ENCODE peak calls at places on chromosomes 11 and 22, in seven cellular contexts. P is prostate gland; D is colonic mucosa; K is K562; B is CD8-positive, alpha-beta T cell; G is left lung; L is fibroblast of lung. F is an unnamed sample. For H3K9me3, the result is how much of the 10 kb centered on the place peaks cover.

GRCh38 chr22:32058656-32059280 is 15.7 kb downstream of the SLC5A1 start:
- DNase-seq in P (no peak), D (no peak), K (no peak), B (no peak), G (no peak), L (no peak), F (no peak)

GRCh38 chr11:1963864-1964263 is 16.7 kb downstream of the MRPL23 start:
- DNase-seq in P (no peak), D (no peak), K (no peak), B (no peak), G (no peak), L (no peak), F (peak)

GRCh38 chr22:45205624-45205925 is 35.1 kb downstream of the KIAA0930 start:
- DNase-seq in P (no peak), D (no peak), K (no peak), B (no peak), G (no peak), L (no peak), F (no peak)

GRCh38 chr11:80320226-80320625 is 879.4 kb upstream of the TENM4 start:
- DNase-seq in P (no peak), D (no peak), K (no peak), B (no peak), G (no peak), L (no peak), F (no peak)

GRCh38 chr11:122189259-122189658 is 73.2 kb upstream of the BLID start:
- DNase-seq in P (no peak), D (no peak), K (no peak), B (no peak), G (no peak), L (peak), F (no peak)

GRCh38 chr11:95330332-95330731 is 99.3 kb upstream of the SESN3 start:
- DNase-seq in P (no peak), D (no peak), K (no peak), B (no peak), G (no peak), L (no peak), F (no peak)

GRCh38 chr11:87428266-87428665 is 390.5 kb downstream of the TMEM135 start:
- DNase-seq in P (no peak), D (no peak), K (no peak), B (no peak), G (no peak), L (peak), F (no peak)

GRCh38 chr22:28952857-28953256 is 69.5 kb downstream of the ZNRF3 start:
- DNase-seq in P (peak), D (no peak), K (no peak), B (no peak), G (peak), L (peak), F (no peak)

GRCh38 chr11:45596571-45596970 is 68.9 kb downstream of the CHST1 start:
- DNase-seq in P (no peak), D (no peak), K (no peak), B (no peak), G (no peak), L (no peak), F (no peak)

GRCh38 chr11:44912270-44912987 is 38.3 kb downstream of the TP53I11 start:
- DNase-seq in P (no peak), D (no peak), K (peak), B (no peak), G (no peak), L (no peak), F (no peak)

GRCh38 chr11:27699926-27700350 is 317 bp downstream of the BDNF start:
- DNase-seq in P (no peak), D (no peak), K (no peak), B (no peak), G (no peak), L (no peak), F (no peak)

GRCh38 chr11:14969922-14970323 is 2.2 kb downstream of the CALCA start:
- DNase-seq in P (no peak), D (peak), K (peak), B (peak), G (no peak), L (peak), F (no peak)

GRCh38 chr11:54558407-54558806 is 45.4 kb downstream of the OR4C46 start:
- DNase-seq in P (no peak), D (no peak), K (no peak), B (no peak), G (no peak), L (peak), F (no peak)

GRCh38 chr11:78379039-78379670 is 38.5 kb downstream of the GAB2 start:
- DNase-seq in P (no peak), D (no peak), K (no peak), B (no peak), G (no peak), L (no peak), F (no peak)

GRCh38 chr11:101686514-101686913 is 102.7 kb upstream of the TRPC6 start:
- DNase-seq in P (peak), D (no peak), K (no peak), B (no peak), G (no peak), L (peak), F (no peak)

GRCh38 chr22:48334971-48335370 is 1492.7 kb downstream of the BRD1 start:
- DNase-seq in P (no peak), D (no peak), K (no peak), B (no peak), G (no peak), L (no peak), F (no peak)

DNA sequence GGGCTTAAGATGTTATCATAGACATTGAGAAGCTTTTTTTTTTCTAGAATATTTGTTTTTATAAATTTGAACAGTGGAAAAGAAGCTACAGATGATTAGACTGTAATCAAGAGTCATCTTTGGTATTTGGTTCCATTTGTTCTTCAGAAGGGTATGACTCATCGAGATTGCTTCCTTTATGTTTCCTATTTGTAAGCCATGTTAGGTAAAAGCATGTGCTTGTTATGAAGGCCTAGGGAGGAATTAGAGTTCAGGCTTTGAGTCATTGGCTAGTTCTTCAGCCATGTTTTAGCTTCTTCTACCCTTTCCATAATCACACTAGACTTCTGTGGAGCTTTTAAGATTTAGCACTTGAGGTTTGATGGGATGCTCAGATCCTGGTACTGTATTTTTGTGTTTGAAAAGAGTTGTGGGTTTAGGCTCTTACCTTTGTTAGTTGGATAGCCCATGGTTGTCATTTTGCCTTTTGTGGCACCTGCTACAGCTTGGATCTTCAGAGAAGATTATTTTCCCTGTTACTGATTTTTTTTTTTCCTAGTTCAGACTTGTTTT is 44.3 kb downstream of the POLD3 start:
- DNase-seq in P (no peak), D (no peak), K (peak), B (no peak), G (no peak), L (peak), F (no peak)
- H3K4me3 ChIP-seq in P (no peak), D (no peak), K (no peak), B (no peak), G (no peak), L (no peak), F (no peak)

GRCh38 chr11:58446294-58446693 is 4.3 kb upstream of the OR5B12 start:
- DNase-seq in P (no peak), D (no peak), K (no peak), B (no peak), G (no peak), L (no peak), F (no peak)
- H3K9me3 ChIP-seq in P (under half), D (under half), K (under half), B (under half), G (under half), L (under half), F (under half)

GRCh38 chr11:65314501-65315203 is at the start of gene CDC42EP2:
- DNase-seq in P (peak), D (peak), K (peak), B (peak), G (peak), L (peak), F (peak)
- H3K27ac ChIP-seq in P (peak), D (peak), K (peak), B (no peak), G (peak), L (peak), F (no peak)

DNA sequence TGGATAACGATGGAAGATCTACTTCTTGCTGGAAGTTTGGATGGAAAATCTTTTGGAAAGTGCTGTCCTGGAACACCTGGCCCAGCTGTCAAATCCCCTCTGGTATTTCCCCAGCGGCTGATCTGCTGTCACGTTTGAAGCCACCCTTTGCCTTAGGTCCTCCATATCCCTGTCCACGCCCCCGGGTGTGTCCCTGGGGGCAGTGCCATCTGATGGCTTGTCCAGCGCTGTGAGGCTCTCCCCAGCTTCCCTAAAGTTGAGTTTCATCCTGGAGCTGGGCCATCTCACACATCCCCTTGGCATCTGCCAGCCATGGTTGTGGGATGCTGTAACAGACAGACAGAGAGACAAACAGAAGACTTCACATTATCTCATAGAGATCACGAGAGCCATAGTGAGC is 3.1 kb upstream of the IGLL1 start:
- DNase-seq in P (no peak), D (no peak), K (no peak), B (no peak), G (no peak), L (no peak), F (no peak)
- H3K4me3 ChIP-seq in P (no peak), D (no peak), K (no peak), B (no peak), G (no peak), L (no peak), F (no peak)

GRCh38 chr11:10304495-10305261 is at the start of gene ADM:
- DNase-seq in P (peak), D (peak), K (peak), B (no peak), G (peak), L (peak), F (peak)
- H3K9me3 ChIP-seq in P (under half), D (under half), K (under half), B (under half), G (under half), L (under half), F (under half)

GRCh38 chr11:125332821-125333220 is 163.2 kb downstream of the FEZ1 start:
- DNase-seq in P (no peak), D (no peak), K (no peak), B (no peak), G (no peak), L (no peak), F (no peak)
- H3K27ac ChIP-seq in P (no peak), D (no peak), K (no peak), B (no peak), G (no peak), L (no peak), F (no peak)

DNA sequence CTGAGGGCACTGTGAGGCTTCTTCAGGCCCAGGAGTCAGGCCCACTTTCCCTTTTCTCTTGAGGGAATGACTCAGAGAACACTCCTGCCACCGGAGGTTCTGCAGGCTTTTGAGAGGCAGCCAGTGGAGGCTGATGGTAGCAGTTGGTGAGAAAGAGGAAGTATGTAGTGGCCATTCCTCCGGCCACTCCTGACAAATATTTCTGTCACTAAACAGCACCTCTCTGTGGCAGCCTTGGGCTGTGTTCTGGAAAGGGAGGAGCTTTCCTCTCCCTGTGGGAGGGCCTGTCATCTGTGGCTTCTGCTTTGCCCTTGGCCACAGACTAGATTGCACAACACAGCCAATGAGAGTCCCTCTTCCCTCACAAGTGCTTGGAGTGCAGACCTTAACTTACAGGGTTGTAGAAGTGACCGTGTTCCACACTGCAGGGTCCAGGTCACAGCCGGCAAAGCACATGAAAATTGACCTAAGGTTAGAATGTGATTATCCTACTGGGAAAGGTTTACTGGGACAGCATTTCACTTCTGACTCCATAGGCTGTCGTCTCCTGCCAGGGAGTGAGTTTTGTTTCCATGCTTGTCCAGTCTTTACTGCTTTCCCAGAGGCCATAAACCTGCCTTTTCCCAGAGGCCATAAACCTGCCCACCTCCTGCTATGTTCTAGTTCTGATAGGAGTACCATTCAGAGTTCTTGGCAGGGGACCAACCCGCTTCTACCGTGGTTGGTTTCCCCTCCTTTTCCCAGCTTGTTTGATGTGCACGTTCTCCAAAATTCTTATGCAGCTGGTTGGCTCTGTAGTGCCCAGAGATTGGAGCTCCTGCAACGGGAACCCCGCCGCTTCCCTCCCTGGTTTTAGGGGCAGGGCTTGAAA is 33.3 kb downstream of the MARK2 start:
- DNase-seq in P (peak), D (peak), K (peak), B (peak), G (peak), L (peak), F (peak)
- H3K4me3 ChIP-seq in P (no peak), D (no peak), K (no peak), B (no peak), G (no peak), L (no peak), F (peak)

DNA sequence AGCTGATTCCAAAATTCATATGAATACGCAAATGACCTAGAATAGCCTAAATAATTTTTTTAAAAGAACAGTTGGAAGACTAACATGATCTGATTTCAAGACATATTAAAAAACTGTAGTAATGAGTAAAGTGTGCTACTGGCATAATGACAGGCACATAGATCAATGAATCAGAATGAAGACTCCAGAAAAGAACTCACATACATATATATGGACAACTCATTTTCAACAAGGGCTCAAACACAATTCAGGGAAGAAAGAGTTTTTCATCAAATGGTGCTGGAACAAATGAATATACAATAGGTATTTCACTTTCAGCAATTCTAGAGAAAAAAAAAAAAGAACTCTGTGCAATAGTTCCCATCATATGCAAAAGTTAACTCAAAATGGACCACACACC is 33.7 kb downstream of the BTBD10 start:
- DNase-seq in P (no peak), D (no peak), K (no peak), B (no peak), G (no peak), L (no peak), F (no peak)
- H3K9me3 ChIP-seq in P (under half), D (under half), K (under half), B (under half), G (under half), L (under half), F (under half)

DNA sequence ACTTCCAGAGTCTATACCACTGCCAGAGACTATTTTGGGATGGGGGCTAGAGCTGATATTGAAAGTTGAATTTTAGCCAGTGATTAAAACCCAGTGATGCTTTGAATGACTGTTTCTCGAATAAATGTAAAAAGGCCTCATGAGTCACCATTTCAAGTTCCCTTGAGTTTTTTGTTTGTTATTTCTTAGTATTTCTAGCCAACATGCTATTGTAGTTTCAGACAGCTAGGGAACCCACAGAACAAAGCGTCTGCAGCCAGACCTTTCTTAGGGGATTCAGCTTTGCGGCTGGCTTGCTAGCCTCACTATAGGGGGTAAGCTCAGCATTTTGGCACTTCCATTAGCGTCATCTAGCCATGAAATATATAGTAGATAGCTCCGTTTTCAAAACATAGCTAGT is 66.5 kb downstream of the DBX1 start:
- DNase-seq in P (no peak), D (no peak), K (no peak), B (no peak), G (no peak), L (peak), F (no peak)
- H3K27ac ChIP-seq in P (no peak), D (no peak), K (no peak), B (no peak), G (no peak), L (no peak), F (no peak)

GRCh38 chr11:89491141-89491690 is at the start of gene NOX4:
- DNase-seq in P (no peak), D (no peak), K (no peak), B (no peak), G (peak), L (peak), F (no peak)
- H3K4me3 ChIP-seq in P (peak), D (peak), K (no peak), B (no peak), G (peak), L (peak), F (no peak)

F was measured in CD8-positive, alpha-beta memory T cell.